ENCODE peak calls at places on chromosomes 1 and 21, in eight cellular contexts. S, X, R, D, V, Y, Q and N are unnamed samples. For H3K4me1, the result is how much of the 10 kb centered on the place peaks cover.

GRCh38 chr1:172277989-172278388 is 142.5 kb upstream of the C1orf105 start:
- DNase-seq in S (no peak), X (peak), R (no peak), D (no peak), V (no peak), Y (no peak), Q (no peak), N (no peak)

GRCh38 chr1:14435368-14436023 is 163.0 kb upstream of the KAZN start:
- DNase-seq in S (no peak), X (no peak), R (no peak), D (no peak), V (no peak), Y (no peak), Q (peak), N (no peak)

GRCh38 chr1:204859885-204860284 is 10.8 kb upstream of the NFASC start:
- DNase-seq in S (no peak), X (no peak), R (no peak), D (no peak), V (no peak), Y (no peak), Q (no peak), N (no peak)

GRCh38 chr21:41671859-41672542 is 94.9 kb downstream of the RIPK4 start:
- DNase-seq in S (no peak), X (no peak), R (peak), D (no peak), V (no peak), Y (no peak), Q (no peak), N (no peak)

GRCh38 chr1:30452170-30452569 is 271.2 kb downstream of the MATN1 start:
- DNase-seq in S (no peak), X (no peak), R (no peak), D (no peak), V (no peak), Y (no peak), Q (no peak), N (no peak)

GRCh38 chr21:16838330-16838729 is 674.5 kb upstream of the CXADR start:
- DNase-seq in S (no peak), X (peak), R (no peak), D (no peak), V (no peak), Y (no peak), Q (no peak), N (no peak)

GRCh38 chr1:47940321-47940720 is 56.9 kb downstream of the TRABD2B start:
- DNase-seq in S (no peak), X (no peak), R (no peak), D (no peak), V (no peak), Y (no peak), Q (no peak), N (no peak)

GRCh38 chr1:179708434-179709195 is 34.5 kb upstream of the FAM163A start:
- DNase-seq in S (no peak), X (no peak), R (no peak), D (no peak), V (no peak), Y (no peak), Q (peak), N (no peak)

GRCh38 chr1:67766117-67766978 is 66.9 kb downstream of the GNG12 start:
- DNase-seq in S (peak), X (peak), R (no peak), D (no peak), V (peak), Y (no peak), Q (peak), N (peak)

GRCh38 chr21:42777757-42778344 is 101.5 kb downstream of the WDR4 start:
- DNase-seq in S (peak), X (no peak), R (no peak), D (no peak), V (no peak), Y (no peak), Q (peak), N (no peak)

GRCh38 chr1:233364695-233365539 is 37.4 kb downstream of the MAP3K21 start:
- DNase-seq in S (no peak), X (peak), R (no peak), D (no peak), V (no peak), Y (no peak), Q (no peak), N (no peak)

DNA sequence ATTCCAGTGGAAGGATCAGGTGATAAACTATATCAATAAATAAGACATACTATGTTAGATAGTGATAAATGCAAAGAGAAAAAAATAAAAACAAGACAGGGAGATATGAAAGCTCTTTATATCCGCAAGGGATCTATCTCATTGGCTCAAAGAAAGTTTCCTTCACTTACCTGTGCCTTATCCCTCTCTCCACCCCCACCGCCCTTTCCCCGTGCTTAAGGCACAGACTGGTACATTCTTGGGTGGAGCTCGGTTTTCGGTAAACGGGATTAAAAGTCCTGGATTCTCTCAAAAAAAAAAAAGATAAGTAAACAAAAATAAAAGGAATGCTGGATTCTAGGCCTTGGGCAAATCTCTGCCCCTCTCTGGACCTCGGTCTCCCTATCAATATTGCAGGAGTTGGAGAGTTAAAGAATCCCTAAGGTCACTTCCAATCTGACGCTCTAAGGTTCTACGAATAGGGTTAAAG is 593 bp upstream of the DNAJC16 start:
- DNase-seq in S (no peak), X (no peak), R (no peak), D (peak), V (no peak), Y (no peak), Q (no peak), N (peak)
- H3K4me3 ChIP-seq in S (peak), X (peak), R (peak), D (no peak), V (peak), Y (peak), Q (peak), N (peak)

GRCh38 chr1:186183970-186184628 is 191.0 kb downstream of the TPR start:
- DNase-seq in S (no peak), X (peak), R (no peak), D (no peak), V (no peak), Y (no peak), Q (no peak), N (no peak)
- H3K27ac ChIP-seq in S (no peak), X (peak), R (no peak), D (no peak), V (no peak), Y (no peak), Q (no peak), N (no peak)

GRCh38 chr1:207805841-207806421 is 54.1 kb downstream of the CD46 start:
- DNase-seq in S (peak), X (peak), R (no peak), D (peak), V (peak), Y (peak), Q (no peak), N (peak)
- H3K4me1 ChIP-seq in S (half or more), X (under half), R (under half), D (under half), V (half or more), Y (half or more), Q (under half), N (half or more)

GRCh38 chr1:74673351-74674111 is at the start of gene ERICH3:
- DNase-seq in S (no peak), X (peak), R (peak), D (no peak), V (no peak), Y (no peak), Q (peak), N (peak)
- H3K4me3 ChIP-seq in S (peak), X (peak), R (peak), D (no peak), V (peak), Y (peak), Q (peak), N (peak)

GRCh38 chr1:71804140-71804539 is 478.2 kb downstream of the NEGR1 start:
- DNase-seq in S (no peak), X (no peak), R (no peak), D (no peak), V (peak), Y (no peak), Q (no peak), N (no peak)
- H3K27ac ChIP-seq in S (no peak), X (no peak), R (no peak), D (no peak), V (no peak), Y (no peak), Q (no peak), N (no peak)

GRCh38 chr1:109801791-109802135 is 38.0 kb upstream of the EPS8L3 start:
- DNase-seq in S (no peak), X (no peak), R (no peak), D (no peak), V (no peak), Y (no peak), Q (no peak), N (peak)
- H3K4me1 ChIP-seq in S (under half), X (under half), R (under half), D (under half), V (under half), Y (under half), Q (under half), N (under half)